ENCODE peak calls at places on chromosome 11, in ten cellular contexts. J is stimulated activated CD4-positive, alpha-beta T cell treated with anti-CD3 and anti-CD28 coated beads, Interleukin-12 subunit alpha, Interleukin-12 subunit beta, amount 100 ng/mL, for 24 hours; H is CD4-positive, alpha-beta memory T cell; X is amniotic epithelial cell; G is fibroblast of pulmonary artery; M is activated naive CD4-positive, alpha-beta T cell treated with anti-CD3 and anti-CD28 coated beads, Interleukin-2, amount 50 U/mL, for 72 hours; K is OCI-LY7; I is mucosa of gallbladder; Q is RPMI8226; R is fibroblast of lung. U is an unnamed sample.

GRCh38 chr11:94674005-94674491 is 94.1 kb upstream of the AMOTL1 start:
- DNase-seq in K (no peak), Q (no peak), M (no peak), G (no peak), H (no peak), R (no peak), X (no peak), I (no peak), J (no peak), U (no peak)

GRCh38 chr11:69320756-69321741 is 27.1 kb downstream of the MYEOV start:
- DNase-seq in I (no peak), R (peak; percentile 48), Q (no peak), M (no peak), J (no peak), X (no peak), K (no peak), H (no peak), G (no peak), U (no peak)

GRCh38 chr11:78607691-78608090 is 33.0 kb upstream of the NARS2 start:
- DNase-seq in R (no peak), J (no peak), M (no peak), Q (no peak), I (no peak), K (no peak), H (no peak), G (no peak), X (peak; percentile 7), U (no peak)

GRCh38 chr11:124896821-124897391 is 759 bp downstream of the ROBO4 start:
- DNase-seq in R (no peak), X (no peak), G (no peak), J (no peak), Q (no peak), K (no peak), M (peak; percentile 45), H (no peak), I (peak; percentile 9), U (no peak)

GRCh38 chr11:124644426-124645280 is 22.0 kb downstream of the TBRG1 start:
- DNase-seq in K (peak; percentile 51), H (no peak), G (peak; percentile 82), R (peak; percentile 82), M (no peak), X (peak; percentile 78), Q (peak; percentile 20), I (peak; percentile 44), J (no peak), U (peak; percentile 88)

GRCh38 chr11:9752091-9752490 is 88.2 kb downstream of the SWAP70 start:
- DNase-seq in Q (no peak), R (no peak), J (no peak), I (no peak), H (no peak), M (no peak), K (no peak), G (peak; percentile 33), X (peak; percentile 84), U (no peak)

GRCh38 chr11:134584706-134585445 is 172.8 kb upstream of the B3GAT1 start:
- DNase-seq in Q (peak; percentile 53), J (no peak), M (no peak), I (no peak), X (no peak), H (no peak), R (no peak), K (no peak), G (no peak), U (no peak)

GRCh38 chr11:64102005-64102738 is 63.7 kb downstream of the MACROD1 start:
- DNase-seq in X (no peak), G (no peak), H (no peak), I (no peak), Q (no peak), R (no peak), J (no peak), K (no peak), M (no peak), U (no peak)

U was measured in A673.